ENCODE peak calls at places on chromosomes 3 and 15, in five cellular contexts. V is mesendoderm, S is H9, E is H1, N is mesenchymal stem cell. Q is an unnamed sample.

GRCh38 chr3:112640864-112641751 is at the start of gene CCDC80:
- DNase-seq in V (peak), E (no peak), S (no peak), N (peak), Q (peak)

GRCh38 chr3:43378066-43378935 is 92.0 kb downstream of the SNRK start:
- DNase-seq in S (peak), N (peak), E (no peak), V (peak), Q (peak)

GRCh38 chr15:92653836-92654524 is 1.6 kb downstream of the FAM174B start:
- DNase-seq in V (peak), E (no peak), N (peak), S (no peak), Q (no peak)

GRCh38 chr3:135865554-135865953 is 100.0 kb upstream of the PPP2R3A start:
- DNase-seq in E (no peak), S (no peak), N (no peak), V (no peak), Q (no peak)

GRCh38 chr3:134067311-134068161 is 37.8 kb upstream of the SLCO2A1 start:
- DNase-seq in E (no peak), S (no peak), V (no peak), N (no peak), Q (no peak)

GRCh38 chr3:107928084-107928445 is 162.8 kb downstream of the CD47 start:
- DNase-seq in V (peak), N (peak), E (no peak), S (peak), Q (peak)

GRCh38 chr3:99901200-99901926 is 83.7 kb downstream of the CMSS1 start:
- DNase-seq in S (no peak), V (no peak), E (no peak), N (peak), Q (peak)

GRCh38 chr3:164533275-164533674 is 545.0 kb downstream of the SI start:
- DNase-seq in E (no peak), V (no peak), S (no peak), N (no peak), Q (no peak)

GRCh38 chr3:16399473-16399872 is 114.0 kb downstream of the RFTN1 start:
- DNase-seq in S (peak), V (peak), N (peak), E (no peak), Q (peak)

GRCh38 chr3:197953881-197954280 is 3.9 kb downstream of the RPL35A start:
- DNase-seq in N (no peak), E (no peak), S (no peak), V (no peak), Q (peak)

GRCh38 chr15:81161215-81161673 is 27.2 kb downstream of the CFAP161 start:
- DNase-seq in N (no peak), E (no peak), S (no peak), V (no peak), Q (no peak)

GRCh38 chr3:131072845-131073244 is 46.2 kb downstream of the NEK11 start:
- DNase-seq in N (peak), S (no peak), E (no peak), V (peak), Q (peak)

GRCh38 chr15:70196314-70197291 is 98.9 kb upstream of the TLE3 start:
- DNase-seq in E (peak), N (peak), S (peak), V (peak), Q (peak)

GRCh38 chr3:152183473-152183872 is 85.3 kb upstream of the MBNL1 start:
- DNase-seq in E (no peak), V (peak), N (peak), S (peak), Q (peak)

GRCh38 chr15:68809517-68809916 is 11.2 kb downstream of the ANP32A start:
- DNase-seq in S (no peak), N (no peak), V (no peak), E (no peak), Q (no peak)

GRCh38 chr3:3392946-3393345 is 213.5 kb upstream of the CRBN start:
- DNase-seq in V (no peak), N (no peak), S (no peak), E (no peak), Q (no peak)

GRCh38 chr15:45093622-45094357 is 20.2 kb downstream of the DUOX2 start:
- DNase-seq in S (no peak), V (no peak), E (no peak), N (no peak), Q (no peak)

GRCh38 chr15:45093013-45093412 is 21.0 kb downstream of the DUOX2 start:
- DNase-seq in S (no peak), N (no peak), E (no peak), V (no peak), Q (no peak)

GRCh38 chr15:45095661-45096060 is 18.3 kb downstream of the DUOX2 start:
- DNase-seq in N (no peak), E (no peak), V (no peak), S (no peak), Q (no peak)

GRCh38 chr15:45091581-45091980 is 22.4 kb downstream of the DUOX2 start:
- DNase-seq in V (no peak), S (no peak), N (no peak), E (no peak), Q (no peak)

GRCh38 chr15:45094358-45094730 is 19.6 kb downstream of the DUOX2 start:
- DNase-seq in V (no peak), N (no peak), E (no peak), S (no peak), Q (peak)
- H4K8ac ChIP-seq in V (no peak), N (no peak), E (peak), S (no peak), Q (no peak)

DNA sequence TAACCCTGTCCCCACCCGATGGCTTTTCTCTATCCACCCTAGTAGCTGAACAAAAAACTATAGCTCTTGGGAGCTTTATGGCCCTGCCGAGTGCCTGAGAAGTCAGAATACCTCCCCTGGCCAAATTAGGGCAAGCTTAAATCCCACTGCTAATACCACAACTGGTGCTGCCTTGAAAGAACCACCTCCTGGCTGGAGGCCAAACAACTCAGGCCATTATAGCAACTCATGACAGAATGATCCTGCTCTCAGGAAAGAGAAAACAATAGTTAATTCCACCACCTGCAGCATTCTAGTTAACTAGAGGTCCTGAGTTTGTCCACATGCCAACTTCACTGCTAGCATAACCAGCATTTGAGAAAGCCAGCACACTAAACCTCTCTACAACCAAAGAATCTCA is 123.2 kb downstream of the RTP4 start:
- DNase-seq in E (no peak), S (no peak), N (no peak), V (no peak), Q (no peak)
- H4K8ac ChIP-seq in E (no peak), S (no peak), N (no peak), V (no peak), Q (no peak)

DNA sequence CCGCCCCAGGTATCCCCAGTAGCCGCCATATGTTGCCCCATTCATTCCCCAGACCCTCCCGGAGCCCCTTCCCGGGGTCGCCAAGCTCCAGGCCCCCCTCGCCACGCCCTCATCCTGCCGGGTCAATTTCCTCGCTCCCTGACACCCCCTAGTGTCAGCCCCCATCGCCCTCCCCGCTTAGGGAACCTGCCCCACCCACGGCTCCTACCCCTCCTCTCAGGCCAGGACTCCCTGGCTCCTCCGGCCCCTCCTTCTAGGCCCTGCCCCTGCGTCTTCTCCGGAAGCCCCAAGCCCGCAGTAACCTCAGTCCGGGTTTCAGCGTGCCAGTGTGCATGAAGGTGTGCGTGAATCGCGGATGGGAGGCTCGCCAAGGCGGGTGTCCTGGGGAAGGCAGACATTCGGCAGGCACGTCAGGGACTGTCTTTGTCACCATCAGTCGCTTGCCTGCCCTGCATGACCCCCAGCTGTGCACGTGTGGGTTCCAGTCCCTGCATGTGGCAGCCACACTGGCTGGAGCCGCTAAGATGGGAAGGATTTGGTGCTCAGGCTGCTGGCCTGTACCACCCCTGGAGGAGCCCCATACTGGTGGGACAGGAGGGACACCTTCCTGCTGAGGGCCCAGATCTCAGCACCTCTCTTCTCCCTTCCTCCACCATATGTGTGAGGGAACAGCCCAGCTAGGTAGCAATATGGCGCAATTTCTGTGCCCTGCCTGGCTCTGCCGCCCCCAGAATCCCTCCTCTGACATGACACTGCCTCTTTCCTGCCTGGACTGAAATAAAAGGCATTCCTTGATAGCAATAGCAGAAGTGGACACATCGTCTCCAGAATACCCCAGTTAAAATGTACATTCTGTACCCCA is 704 bp downstream of the DISP2 start:
- DNase-seq in E (no peak), N (no peak), V (peak), S (peak), Q (no peak)
- H4K8ac ChIP-seq in E (no peak), N (no peak), V (no peak), S (no peak), Q (no peak)

GRCh38 chr15:51023499-51023898 is 71.2 kb downstream of the TNFAIP8L3 start:
- DNase-seq in V (no peak), N (no peak), S (no peak), E (no peak), Q (no peak)
- H4K8ac ChIP-seq in V (no peak), N (no peak), S (no peak), E (no peak), Q (no peak)

GRCh38 chr3:110966966-110967663 is 104.5 kb upstream of the NECTIN3 start:
- DNase-seq in E (no peak), N (no peak), S (no peak), V (no peak), Q (no peak)

GRCh38 chr3:110968076-110968475 is 103.5 kb upstream of the NECTIN3 start:
- DNase-seq in V (no peak), N (no peak), S (no peak), E (no peak), Q (no peak)

GRCh38 chr3:110965976-110966375 is 105.6 kb upstream of the NECTIN3 start:
- DNase-seq in S (no peak), E (no peak), N (no peak), V (no peak), Q (no peak)

GRCh38 chr3:110971010-110971585 is 100.5 kb upstream of the NECTIN3 start:
- DNase-seq in V (no peak), E (no peak), S (no peak), N (no peak), Q (no peak)

DNA sequence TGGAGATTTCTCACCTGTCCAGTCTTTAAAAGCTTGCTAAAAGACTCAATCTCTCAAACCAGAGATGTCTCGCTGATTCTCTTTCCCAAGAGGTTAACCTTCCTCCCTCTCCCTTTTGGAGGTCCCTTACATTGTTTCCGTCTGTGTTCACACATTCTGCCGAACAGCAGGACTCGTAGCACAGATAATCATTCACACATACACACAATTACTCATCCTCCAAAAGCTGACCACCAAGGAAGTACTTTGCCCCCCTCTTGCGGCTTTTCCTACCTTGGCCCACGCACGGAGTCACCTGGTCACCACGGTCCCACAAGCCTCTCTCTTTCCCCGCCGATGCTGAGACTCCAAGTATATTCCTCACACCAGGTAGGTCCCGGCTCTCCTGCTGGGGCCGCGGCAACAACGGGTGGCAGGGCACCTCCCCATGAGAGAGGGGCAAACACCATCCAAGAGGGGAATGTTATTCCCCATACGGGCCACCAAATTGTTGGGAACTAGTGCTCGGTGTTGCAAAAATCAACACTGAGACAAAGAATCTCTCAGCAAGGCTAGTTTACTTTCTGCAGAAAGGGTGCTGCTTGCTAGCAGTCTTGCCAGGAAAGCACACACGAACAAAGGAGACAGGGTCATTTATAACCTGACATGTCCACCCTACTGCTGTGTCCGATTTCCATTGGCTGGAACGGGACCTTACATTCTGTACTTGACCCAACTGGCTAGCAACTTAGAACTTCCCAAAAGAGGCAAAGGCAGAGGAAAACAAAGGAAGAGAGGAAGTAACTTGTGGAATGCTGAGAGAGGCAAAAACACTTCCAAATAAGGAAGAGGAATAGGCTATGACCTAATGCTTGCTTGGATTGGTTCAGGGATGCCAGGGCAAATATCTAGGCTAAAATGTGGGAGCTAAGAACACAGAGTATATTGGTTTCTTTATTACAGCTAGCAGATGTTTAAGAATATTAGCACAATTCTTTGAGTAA is 102.1 kb upstream of the NECTIN3 start:
- DNase-seq in S (no peak), V (peak), N (peak), E (no peak), Q (no peak)
- H4K8ac ChIP-seq in S (peak), V (no peak), N (no peak), E (peak), Q (no peak)

GRCh38 chr3:183203670-183204069 is 41.1 kb upstream of the LAMP3 start:
- DNase-seq in S (no peak), E (no peak), N (no peak), V (peak), Q (no peak)
- H4K8ac ChIP-seq in S (no peak), E (no peak), N (no peak), V (no peak), Q (no peak)

GRCh38 chr3:150535204-150535603 is 11.1 kb downstream of the SERP1 start:
- DNase-seq in E (no peak), S (no peak), V (no peak), N (no peak), Q (no peak)

GRCh38 chr3:150528359-150528797 is 17.9 kb downstream of the SERP1 start:
- DNase-seq in E (no peak), V (no peak), S (no peak), N (peak), Q (peak)

GRCh38 chr3:150531775-150532174 is 14.5 kb downstream of the SERP1 start:
- DNase-seq in N (no peak), S (no peak), V (no peak), E (no peak), Q (no peak)
- H4K8ac ChIP-seq in N (no peak), S (no peak), V (no peak), E (no peak), Q (no peak)

GRCh38 chr15:96181217-96181616 is 149.3 kb upstream of the NR2F2 start:
- DNase-seq in V (no peak), S (no peak), E (no peak), N (no peak), Q (no peak)

GRCh38 chr15:96183020-96183926 is 147.2 kb upstream of the NR2F2 start:
- DNase-seq in E (no peak), V (no peak), N (no peak), S (no peak), Q (no peak)

GRCh38 chr15:96180062-96180745 is 150.3 kb upstream of the NR2F2 start:
- DNase-seq in E (no peak), V (no peak), N (no peak), S (no peak), Q (no peak)

GRCh38 chr15:96183927-96184266 is 146.6 kb upstream of the NR2F2 start:
- DNase-seq in V (no peak), E (no peak), N (no peak), S (no peak), Q (no peak)

GRCh38 chr15:96181873-96182301 is 148.6 kb upstream of the NR2F2 start:
- DNase-seq in V (peak), S (no peak), N (peak), E (no peak), Q (peak)
- H4K8ac ChIP-seq in V (no peak), S (no peak), N (no peak), E (no peak), Q (peak)